ENCODE peak calls at places on chromosomes 13 and 19, in ten cellular contexts. P, Y, E, D, U, M, F, Q, T and C are unnamed samples.

GRCh38 chr19:44539236-44539819 is 9.9 kb upstream of the CEACAM20 start:
- DNase-seq in P (no peak), E (no peak), U (peak), Q (peak), T (no peak), M (no peak), D (no peak), Y (no peak), F (no peak), C (no peak)

GRCh38 chr13:94706854-94707399 is 5.4 kb downstream of the SOX21 start:
- DNase-seq in F (no peak), Y (no peak), M (no peak), P (no peak), Q (no peak), E (no peak), U (no peak), T (no peak), D (no peak), C (no peak)

GRCh38 chr19:17767559-17767958 is 16.3 kb downstream of the FCHO1 start:
- DNase-seq in U (no peak), F (no peak), Q (no peak), E (no peak), P (no peak), Y (no peak), T (no peak), D (no peak), M (no peak), C (no peak)

GRCh38 chr19:46926201-46927071 is 65.6 kb downstream of the ARHGAP35 start:
- DNase-seq in Y (no peak), T (no peak), P (no peak), E (no peak), M (no peak), D (no peak), Q (no peak), U (no peak), F (no peak), C (no peak)

GRCh38 chr13:112120031-112120373 is 53.1 kb downstream of the SOX1 start:
- DNase-seq in Y (no peak), P (no peak), F (no peak), M (no peak), D (no peak), Q (no peak), U (no peak), E (no peak), T (no peak), C (no peak)

GRCh38 chr13:73224708-73225107 is 165.9 kb downstream of the KLF5 start:
- DNase-seq in T (no peak), Y (no peak), Q (peak), P (no peak), U (no peak), F (no peak), M (no peak), E (no peak), D (no peak), C (no peak)

GRCh38 chr13:20461481-20461859 is 64.2 kb downstream of the CRYL1 start:
- DNase-seq in U (peak), M (no peak), Y (no peak), F (no peak), E (no peak), D (no peak), Q (peak), P (peak), T (no peak), C (no peak)

GRCh38 chr19:51407631-51408131 is 9.8 kb downstream of the SIGLEC10 start:
- DNase-seq in F (no peak), Q (peak), M (no peak), U (peak), Y (no peak), D (no peak), P (peak), T (peak), E (no peak), C (no peak)

GRCh38 chr13:76380436-76381065 is 505.7 kb downstream of the KCTD12 start:
- DNase-seq in E (no peak), D (no peak), P (no peak), M (no peak), U (no peak), Q (no peak), T (no peak), F (no peak), Y (no peak), C (no peak)

GRCh38 chr19:3852614-3853254 is 16.1 kb downstream of the ZFR2 start:
- DNase-seq in T (no peak), U (peak), F (peak), E (no peak), D (no peak), M (no peak), P (peak), Y (no peak), Q (peak), C (no peak)

GRCh38 chr13:36998624-36999041 is 507 bp downstream of the ALG5 start:
- DNase-seq in T (peak), M (peak), D (no peak), Y (no peak), F (peak), U (no peak), P (no peak), E (no peak), Q (no peak), C (peak)

GRCh38 chr13:75226755-75227435 is 255.1 kb downstream of the TBC1D4 start:
- DNase-seq in M (peak), U (peak), Q (peak), F (no peak), P (no peak), Y (no peak), T (no peak), D (no peak), E (no peak), C (no peak)

GRCh38 chr19:4338441-4339350 is at the start of gene STAP2:
- DNase-seq in F (no peak), T (peak), E (peak), M (peak), U (no peak), P (peak), D (no peak), Y (no peak), Q (peak), C (no peak)

GRCh38 chr13:26784704-26785639 is 24.4 kb upstream of the GPR12 start:
- DNase-seq in M (no peak), Q (no peak), P (no peak), F (no peak), Y (no peak), E (no peak), D (no peak), U (no peak), T (no peak), C (no peak)

GRCh38 chr19:44846455-44847143 is 502 bp downstream of the NECTIN2 start:
- DNase-seq in U (peak), P (peak), Y (peak), F (no peak), T (peak), E (peak), D (no peak), Q (no peak), M (no peak), C (peak)

GRCh38 chr13:30796132-30796832 is 60.9 kb downstream of the ALOX5AP start:
- DNase-seq in Q (peak), T (no peak), D (no peak), F (no peak), Y (no peak), E (peak), U (peak), P (peak), M (no peak), C (no peak)

GRCh38 chr13:106496072-106496997 is 39.1 kb downstream of the EFNB2 start:
- DNase-seq in P (peak), M (no peak), F (no peak), T (no peak), D (no peak), E (no peak), Y (no peak), Q (no peak), U (no peak), C (no peak)

GRCh38 chr13:102394158-102395053 is 7.4 kb downstream of the FGF14 start:
- DNase-seq in D (peak), E (peak), Y (peak), P (peak), F (peak), T (peak), U (peak), M (peak), Q (peak), C (peak)

GRCh38 chr13:109669234-109669612 is 117.2 kb downstream of the IRS2 start:
- DNase-seq in E (no peak), P (no peak), D (no peak), Q (no peak), Y (no peak), T (no peak), F (no peak), U (no peak), M (no peak), C (no peak)

GRCh38 chr13:112880221-112880641 is 88.8 kb upstream of the MCF2L start:
- DNase-seq in D (no peak), M (no peak), Y (no peak), T (no peak), U (no peak), E (no peak), P (no peak), F (no peak), Q (no peak), C (peak)

GRCh38 chr13:99414048-99414995 is 87.0 kb upstream of the TM9SF2 start:
- DNase-seq in T (no peak), F (no peak), E (no peak), P (no peak), D (no peak), M (no peak), Y (no peak), Q (no peak), U (no peak), C (no peak)

GRCh38 chr19:5706876-5707573 is 12.9 kb downstream of the LONP1 start:
- DNase-seq in F (no peak), U (no peak), M (no peak), T (no peak), P (no peak), Y (no peak), D (no peak), E (no peak), Q (no peak), C (no peak)

GRCh38 chr13:114151565-114152284 is 19.3 kb upstream of the RASA3 start:
- DNase-seq in Q (peak), Y (no peak), M (no peak), E (peak), P (no peak), D (no peak), U (no peak), F (peak), T (peak), C (no peak)

GRCh38 chr13:32476892-32477291 is 49.0 kb upstream of the N4BP2L1 start:
- DNase-seq in E (no peak), M (no peak), P (no peak), Q (no peak), Y (no peak), D (no peak), T (no peak), F (no peak), U (no peak), C (no peak)

GRCh38 chr19:56106993-56107392 is 14.1 kb downstream of the ZNF787 start:
- DNase-seq in M (no peak), D (no peak), Y (no peak), T (no peak), Q (no peak), U (no peak), E (no peak), P (no peak), F (no peak), C (no peak)

GRCh38 chr19:50718255-50719118 is 1.1 kb downstream of the SHANK1 start:
- DNase-seq in T (no peak), M (no peak), P (no peak), F (no peak), Q (no peak), D (no peak), Y (no peak), U (no peak), E (no peak), C (peak)

GRCh38 chr19:50008532-50008931 is 16.6 kb downstream of the VRK3 start:
- DNase-seq in F (no peak), T (no peak), E (no peak), M (no peak), Q (no peak), D (no peak), U (no peak), P (no peak), Y (no peak), C (peak)

GRCh38 chr13:109724603-109725002 is 61.8 kb downstream of the IRS2 start:
- DNase-seq in M (no peak), T (no peak), Y (no peak), Q (no peak), E (no peak), P (no peak), D (no peak), U (no peak), F (no peak), C (no peak)

GRCh38 chr13:35552172-35552844 is 75.8 kb upstream of the MAB21L1 start:
- DNase-seq in E (no peak), U (no peak), T (no peak), M (no peak), Q (peak), D (no peak), P (peak), Y (no peak), F (no peak), C (no peak)

GRCh38 chr19:1276620-1277007 is 1.3 kb downstream of the FAM174C start:
- DNase-seq in D (no peak), Q (no peak), M (no peak), U (no peak), Y (no peak), T (no peak), P (no peak), F (no peak), E (no peak), C (no peak)

GRCh38 chr13:54241719-54242118 is 1213.1 kb downstream of the OLFM4 start:
- DNase-seq in P (no peak), T (no peak), U (no peak), Y (peak), F (no peak), Q (peak), D (no peak), M (no peak), E (no peak), C (peak)

GRCh38 chr13:33615436-33615835 is 202.5 kb upstream of the RFC3 start:
- DNase-seq in E (no peak), P (no peak), T (no peak), D (no peak), Y (no peak), U (no peak), F (no peak), Q (no peak), M (no peak), C (no peak)

GRCh38 chr19:4284176-4284958 is 5.3 kb downstream of the SHD start:
- DNase-seq in Y (no peak), F (no peak), U (peak), T (no peak), M (no peak), P (no peak), E (no peak), D (no peak), Q (no peak), C (peak)

GRCh38 chr19:39345956-39346355 is 3.7 kb downstream of the SAMD4B start:
- DNase-seq in P (no peak), Q (no peak), D (no peak), T (no peak), E (no peak), Y (no peak), U (no peak), F (no peak), M (no peak), C (no peak)
- TF ChIP-seq CTCF in P (no peak), Q (no peak), D (no peak), T (no peak), E (no peak), Y (no peak), U (peak), F (no peak), M (no peak), C (no peak)

GRCh38 chr19:23436944-23437343 is 41.7 kb upstream of the ZNF91 start:
- DNase-seq in F (no peak), Y (no peak), D (no peak), U (no peak), P (no peak), Q (no peak), M (no peak), T (no peak), E (no peak), C (no peak)
- TF ChIP-seq CTCF in F (no peak), Y (no peak), D (no peak), U (peak), P (no peak), Q (peak), M (no peak), T (no peak), E (no peak), C (no peak)

GRCh38 chr19:35231956-35232746 is 3.6 kb upstream of the FAM187B start:
- DNase-seq in E (no peak), T (no peak), D (peak), Y (no peak), Q (no peak), P (no peak), U (no peak), M (no peak), F (no peak), C (no peak)

GRCh38 chr19:35241417-35241816 is 7.4 kb upstream of the LSR start:
- DNase-seq in Q (no peak), E (no peak), T (no peak), D (no peak), U (no peak), F (no peak), Y (no peak), P (no peak), M (no peak), C (no peak)

GRCh38 chr19:35240322-35240721 is 8.5 kb upstream of the LSR start:
- DNase-seq in P (no peak), M (no peak), U (no peak), E (no peak), Q (no peak), F (peak), D (peak), Y (no peak), T (no peak), C (no peak)

GRCh38 chr19:35232912-35233311 is 4.4 kb upstream of the FAM187B start:
- DNase-seq in T (no peak), E (no peak), U (no peak), Q (no peak), F (no peak), M (no peak), Y (no peak), D (peak), P (no peak), C (no peak)

GRCh38 chr19:35236638-35237400 is 8.3 kb upstream of the FAM187B start:
- DNase-seq in T (no peak), P (no peak), Y (no peak), Q (no peak), M (no peak), F (peak), E (no peak), D (peak), U (no peak), C (no peak)
- TF ChIP-seq CTCF in T (no peak), P (no peak), Y (no peak), Q (peak), M (peak), F (peak), E (no peak), D (no peak), U (peak), C (no peak)

GRCh38 chr13:104993708-104994107 is 1541.8 kb downstream of the EFNB2 start:
- DNase-seq in U (no peak), Y (no peak), M (no peak), P (no peak), F (no peak), T (no peak), D (no peak), E (no peak), Q (no peak), C (no peak)
- TF ChIP-seq CTCF in U (no peak), Y (no peak), M (no peak), P (no peak), F (no peak), T (no peak), D (no peak), E (no peak), Q (no peak), C (no peak)

GRCh38 chr19:58328999-58329398 is 2.2 kb downstream of the ZSCAN22 start:
- DNase-seq in D (no peak), Q (no peak), F (no peak), Y (no peak), T (no peak), M (no peak), U (no peak), P (no peak), E (no peak), C (peak)
- TF ChIP-seq CTCF in D (no peak), Q (no peak), F (no peak), Y (no peak), T (no peak), M (no peak), U (peak), P (peak), E (no peak), C (peak)